ENCODE peak calls at places on chromosomes 12 and 14, in eight cellular contexts. One of them, this sample, is unnamed.

GRCh38 chr12:51357374-51358047 is 11.0 kb upstream of the CELA1 start:
- DNase-seq in stimulated activated CD4-positive, alpha-beta T cell treated with anti-CD3 and anti-CD28 coated beads, Interleukin-1b, Interleukin-23, amount 100 ng/mL, for 1 hour: no peak
- DNase-seq in NCI-H345: no peak
- DNase-seq in NCI-H1092: no peak
- DNase-seq in stimulated activated CD8-positive, alpha-beta memory T cell treated with anti-CD3 and anti-CD28 coated beads, Interleukin-2, amount 100 ng/mL, for 1 hour: no peak
- DNase-seq in AG10803: no peak
- DNase-seq in PC-3: no peak
- DNase-seq in occipital lobe: no peak
- DNase-seq in this sample: no peak

GRCh38 chr14:102430212-102430908 is 67.6 kb downstream of the TECPR2 start:
- DNase-seq in PC-3: no peak
- DNase-seq in occipital lobe: no peak
- DNase-seq in stimulated activated CD8-positive, alpha-beta memory T cell treated with anti-CD3 and anti-CD28 coated beads, Interleukin-2, amount 100 ng/mL, for 1 hour: no peak
- DNase-seq in AG10803: no peak
- DNase-seq in stimulated activated CD4-positive, alpha-beta T cell treated with anti-CD3 and anti-CD28 coated beads, Interleukin-1b, Interleukin-23, amount 100 ng/mL, for 1 hour: no peak
- DNase-seq in NCI-H345: no peak
- DNase-seq in NCI-H1092: no peak
- DNase-seq in this sample: no peak

GRCh38 chr14:92902726-92903125 is 20.2 kb upstream of the CHGA start:
- DNase-seq in NCI-H1092: no peak
- DNase-seq in stimulated activated CD4-positive, alpha-beta T cell treated with anti-CD3 and anti-CD28 coated beads, Interleukin-1b, Interleukin-23, amount 100 ng/mL, for 1 hour: no peak
- DNase-seq in AG10803: no peak
- DNase-seq in stimulated activated CD8-positive, alpha-beta memory T cell treated with anti-CD3 and anti-CD28 coated beads, Interleukin-2, amount 100 ng/mL, for 1 hour: no peak
- DNase-seq in NCI-H345: no peak
- DNase-seq in occipital lobe: no peak
- DNase-seq in PC-3: no peak
- DNase-seq in this sample: no peak

GRCh38 chr12:54300267-54300731 is 516 bp downstream of the NFE2 start:
- DNase-seq in NCI-H345: no peak
- DNase-seq in stimulated activated CD8-positive, alpha-beta memory T cell treated with anti-CD3 and anti-CD28 coated beads, Interleukin-2, amount 100 ng/mL, for 1 hour: no peak
- DNase-seq in AG10803: no peak
- DNase-seq in NCI-H1092: no peak
- DNase-seq in PC-3: no peak
- DNase-seq in stimulated activated CD4-positive, alpha-beta T cell treated with anti-CD3 and anti-CD28 coated beads, Interleukin-1b, Interleukin-23, amount 100 ng/mL, for 1 hour: no peak
- DNase-seq in occipital lobe: no peak
- DNase-seq in this sample: no peak

GRCh38 chr12:60977966-60978365 is 1282.2 kb upstream of the USP15 start:
- DNase-seq in PC-3: peak; percentile 24
- DNase-seq in NCI-H345: no peak
- DNase-seq in stimulated activated CD4-positive, alpha-beta T cell treated with anti-CD3 and anti-CD28 coated beads, Interleukin-1b, Interleukin-23, amount 100 ng/mL, for 1 hour: no peak
- DNase-seq in NCI-H1092: no peak
- DNase-seq in AG10803: no peak
- DNase-seq in occipital lobe: no peak
- DNase-seq in stimulated activated CD8-positive, alpha-beta memory T cell treated with anti-CD3 and anti-CD28 coated beads, Interleukin-2, amount 100 ng/mL, for 1 hour: no peak
- DNase-seq in this sample: no peak

GRCh38 chr12:43847427-43847826 is 11.5 kb downstream of the TMEM117 start:
- DNase-seq in occipital lobe: no peak
- DNase-seq in NCI-H1092: no peak
- DNase-seq in stimulated activated CD4-positive, alpha-beta T cell treated with anti-CD3 and anti-CD28 coated beads, Interleukin-1b, Interleukin-23, amount 100 ng/mL, for 1 hour: no peak
- DNase-seq in AG10803: peak; percentile 33
- DNase-seq in NCI-H345: no peak
- DNase-seq in stimulated activated CD8-positive, alpha-beta memory T cell treated with anti-CD3 and anti-CD28 coated beads, Interleukin-2, amount 100 ng/mL, for 1 hour: no peak
- DNase-seq in PC-3: peak; percentile 89
- DNase-seq in this sample: no peak

GRCh38 chr12:46964496-46965098 is 114.8 kb upstream of the PCED1B start:
- DNase-seq in NCI-H1092: no peak
- DNase-seq in stimulated activated CD4-positive, alpha-beta T cell treated with anti-CD3 and anti-CD28 coated beads, Interleukin-1b, Interleukin-23, amount 100 ng/mL, for 1 hour: no peak
- DNase-seq in occipital lobe: no peak
- DNase-seq in stimulated activated CD8-positive, alpha-beta memory T cell treated with anti-CD3 and anti-CD28 coated beads, Interleukin-2, amount 100 ng/mL, for 1 hour: no peak
- DNase-seq in NCI-H345: no peak
- DNase-seq in PC-3: no peak
- DNase-seq in AG10803: peak; percentile 88
- DNase-seq in this sample: no peak

GRCh38 chr14:100772607-100773165 is 46.0 kb downstream of the DLK1 start:
- DNase-seq in NCI-H345: no peak
- DNase-seq in PC-3: no peak
- DNase-seq in NCI-H1092: no peak
- DNase-seq in occipital lobe: no peak
- DNase-seq in AG10803: no peak
- DNase-seq in stimulated activated CD8-positive, alpha-beta memory T cell treated with anti-CD3 and anti-CD28 coated beads, Interleukin-2, amount 100 ng/mL, for 1 hour: no peak
- DNase-seq in stimulated activated CD4-positive, alpha-beta T cell treated with anti-CD3 and anti-CD28 coated beads, Interleukin-1b, Interleukin-23, amount 100 ng/mL, for 1 hour: no peak
- DNase-seq in this sample: no peak

GRCh38 chr12:112738531-112738930 is 53.0 kb upstream of the RPH3A start:
- DNase-seq in NCI-H345: no peak
- DNase-seq in AG10803: peak; percentile 6
- DNase-seq in occipital lobe: no peak
- DNase-seq in NCI-H1092: no peak
- DNase-seq in PC-3: peak; percentile 71
- DNase-seq in stimulated activated CD8-positive, alpha-beta memory T cell treated with anti-CD3 and anti-CD28 coated beads, Interleukin-2, amount 100 ng/mL, for 1 hour: no peak
- DNase-seq in stimulated activated CD4-positive, alpha-beta T cell treated with anti-CD3 and anti-CD28 coated beads, Interleukin-1b, Interleukin-23, amount 100 ng/mL, for 1 hour: no peak
- DNase-seq in this sample: no peak

GRCh38 chr12:4172999-4173398 is 100.6 kb upstream of the CCND2 start:
- DNase-seq in occipital lobe: no peak
- DNase-seq in PC-3: no peak
- DNase-seq in stimulated activated CD8-positive, alpha-beta memory T cell treated with anti-CD3 and anti-CD28 coated beads, Interleukin-2, amount 100 ng/mL, for 1 hour: no peak
- DNase-seq in stimulated activated CD4-positive, alpha-beta T cell treated with anti-CD3 and anti-CD28 coated beads, Interleukin-1b, Interleukin-23, amount 100 ng/mL, for 1 hour: no peak
- DNase-seq in NCI-H345: no peak
- DNase-seq in AG10803: no peak
- DNase-seq in NCI-H1092: no peak
- DNase-seq in this sample: no peak

GRCh38 chr12:29241821-29242591 is 92.9 kb downstream of the FAR2 start:
- DNase-seq in NCI-H1092: no peak
- DNase-seq in NCI-H345: no peak
- DNase-seq in AG10803: peak; percentile 80
- DNase-seq in occipital lobe: peak; percentile 42
- DNase-seq in stimulated activated CD8-positive, alpha-beta memory T cell treated with anti-CD3 and anti-CD28 coated beads, Interleukin-2, amount 100 ng/mL, for 1 hour: no peak
- DNase-seq in PC-3: peak; percentile 100
- DNase-seq in stimulated activated CD4-positive, alpha-beta T cell treated with anti-CD3 and anti-CD28 coated beads, Interleukin-1b, Interleukin-23, amount 100 ng/mL, for 1 hour: no peak
- DNase-seq in this sample: no peak

GRCh38 chr12:109725321-109726105 is 11.9 kb downstream of the FAM222A start:
- DNase-seq in AG10803: no peak
- DNase-seq in stimulated activated CD4-positive, alpha-beta T cell treated with anti-CD3 and anti-CD28 coated beads, Interleukin-1b, Interleukin-23, amount 100 ng/mL, for 1 hour: no peak
- DNase-seq in stimulated activated CD8-positive, alpha-beta memory T cell treated with anti-CD3 and anti-CD28 coated beads, Interleukin-2, amount 100 ng/mL, for 1 hour: no peak
- DNase-seq in NCI-H345: no peak
- DNase-seq in PC-3: no peak
- DNase-seq in occipital lobe: peak; percentile 75
- DNase-seq in NCI-H1092: no peak
- DNase-seq in this sample: peak; percentile 34

GRCh38 chr12:71945883-71946282 is 7.2 kb downstream of the TPH2 start:
- DNase-seq in stimulated activated CD4-positive, alpha-beta T cell treated with anti-CD3 and anti-CD28 coated beads, Interleukin-1b, Interleukin-23, amount 100 ng/mL, for 1 hour: no peak
- DNase-seq in NCI-H345: no peak
- DNase-seq in AG10803: no peak
- DNase-seq in occipital lobe: no peak
- DNase-seq in stimulated activated CD8-positive, alpha-beta memory T cell treated with anti-CD3 and anti-CD28 coated beads, Interleukin-2, amount 100 ng/mL, for 1 hour: no peak
- DNase-seq in PC-3: no peak
- DNase-seq in NCI-H1092: no peak
- DNase-seq in this sample: no peak

GRCh38 chr14:54000341-54000811 is 43.8 kb upstream of the BMP4 start:
- DNase-seq in stimulated activated CD4-positive, alpha-beta T cell treated with anti-CD3 and anti-CD28 coated beads, Interleukin-1b, Interleukin-23, amount 100 ng/mL, for 1 hour: no peak
- DNase-seq in NCI-H1092: no peak
- DNase-seq in occipital lobe: no peak
- DNase-seq in AG10803: no peak
- DNase-seq in stimulated activated CD8-positive, alpha-beta memory T cell treated with anti-CD3 and anti-CD28 coated beads, Interleukin-2, amount 100 ng/mL, for 1 hour: no peak
- DNase-seq in PC-3: no peak
- DNase-seq in NCI-H345: no peak
- DNase-seq in this sample: no peak